ENCODE peak calls at places on chromosome 1, in eight cellular contexts. X is tibial artery; O is astrocyte; W is uterus; R is skeletal muscle cell; G is central memory CD4-positive, alpha-beta T cell; J is M059J; H is heart right ventricle. V is an unnamed sample.

GRCh38 chr1:247401310-247402098 is 14.5 kb upstream of the NLRP3 start:
- DNase-seq in X (no peak), O (no peak), W (no peak), R (no peak), G (no peak), J (peak), H (no peak), V (no peak)

GRCh38 chr1:158998781-158999161 is 10.9 kb upstream of the IFI16 start:
- DNase-seq in X (peak), O (peak), W (peak), R (no peak), G (peak), J (peak), H (peak), V (peak)

GRCh38 chr1:210232524-210233215 is at the start of gene SERTAD4:
- DNase-seq in X (no peak), O (peak), W (peak), R (no peak), G (no peak), J (peak), H (peak), V (peak)

GRCh38 chr1:234918216-234918841 is 210.3 kb downstream of the TOMM20 start:
- DNase-seq in X (no peak), O (peak), W (no peak), R (no peak), G (no peak), J (no peak), H (peak), V (no peak)

GRCh38 chr1:44294588-44295007 is 60.5 kb downstream of the ERI3 start:
- DNase-seq in X (peak), O (peak), W (peak), R (no peak), G (no peak), J (peak), H (no peak), V (peak)

GRCh38 chr1:42732126-42732680 is 7.8 kb downstream of the CLDN19 start:
- DNase-seq in X (no peak), O (no peak), W (no peak), R (no peak), G (no peak), J (no peak), H (no peak), V (no peak)

GRCh38 chr1:245512980-245513578 is 358.3 kb downstream of the KIF26B start:
- DNase-seq in X (no peak), O (no peak), W (no peak), R (no peak), G (no peak), J (no peak), H (no peak), V (peak)

GRCh38 chr1:47679301-47679751 is 241.5 kb downstream of the FOXD2 start:
- DNase-seq in X (peak), O (no peak), W (no peak), R (no peak), G (no peak), J (peak), H (no peak), V (no peak)

GRCh38 chr1:10635385-10635896 is 160.7 kb downstream of the PEX14 start:
- DNase-seq in X (peak), O (peak), W (no peak), R (no peak), G (no peak), J (no peak), H (peak), V (peak)

V was measured in fibroblast of lung.